ENCODE peak calls at places on chromosomes 16 and 17, in seven cellular contexts. One of them, this sample, is unnamed.

GRCh38 chr17:73841431-73842060 is 197.3 kb upstream of the SDK2 start:
- DNase-seq in Peyer's patch: no peak
- DNase-seq in colonic mucosa: no peak
- DNase-seq in MM.1S: no peak
- DNase-seq in adrenal gland: no peak
- DNase-seq in neuronal stem cell: peak; percentile 29
- DNase-seq in heart right ventricle: no peak
- DNase-seq in this sample: no peak

GRCh38 chr17:8753976-8754440 is 4.3 kb downstream of the SPDYE4 start:
- DNase-seq in colonic mucosa: no peak
- DNase-seq in adrenal gland: no peak
- DNase-seq in Peyer's patch: no peak
- DNase-seq in MM.1S: peak; percentile 27
- DNase-seq in neuronal stem cell: no peak
- DNase-seq in heart right ventricle: no peak
- DNase-seq in this sample: no peak

GRCh38 chr17:60392845-60393702 is 1.1 kb upstream of the USP32 start:
- DNase-seq in colonic mucosa: peak; percentile 74
- DNase-seq in heart right ventricle: peak; percentile 41
- DNase-seq in Peyer's patch: peak; percentile 48
- DNase-seq in MM.1S: peak; percentile 45
- DNase-seq in adrenal gland: peak; percentile 74
- DNase-seq in neuronal stem cell: no peak
- DNase-seq in this sample: no peak

GRCh38 chr16:22728167-22728836 is 85.7 kb upstream of the HS3ST2 start:
- DNase-seq in neuronal stem cell: no peak
- DNase-seq in MM.1S: no peak
- DNase-seq in Peyer's patch: no peak
- DNase-seq in heart right ventricle: no peak
- DNase-seq in colonic mucosa: no peak
- DNase-seq in adrenal gland: peak; percentile 19
- DNase-seq in this sample: no peak

GRCh38 chr17:7586673-7587419 is 3.0 kb downstream of the SOX15 start:
- DNase-seq in colonic mucosa: peak; percentile 69
- DNase-seq in heart right ventricle: peak; percentile 38
- DNase-seq in adrenal gland: no peak
- DNase-seq in neuronal stem cell: no peak
- DNase-seq in Peyer's patch: no peak
- DNase-seq in MM.1S: no peak
- DNase-seq in this sample: no peak

GRCh38 chr17:4839965-4840892 is 7.1 kb downstream of the MINK1 start:
- DNase-seq in MM.1S: no peak
- DNase-seq in adrenal gland: no peak
- DNase-seq in colonic mucosa: no peak
- DNase-seq in neuronal stem cell: no peak
- DNase-seq in Peyer's patch: no peak
- DNase-seq in heart right ventricle: no peak
- DNase-seq in this sample: no peak

GRCh38 chr17:45246861-45247428 is 14.9 kb downstream of the SPATA32 start:
- DNase-seq in Peyer's patch: peak; percentile 58
- DNase-seq in MM.1S: no peak
- DNase-seq in neuronal stem cell: peak; percentile 64
- DNase-seq in heart right ventricle: no peak
- DNase-seq in adrenal gland: peak; percentile 34
- DNase-seq in colonic mucosa: no peak
- DNase-seq in this sample: no peak

GRCh38 chr17:4548061-4548461 is 7.1 kb downstream of the MYBBP1A start:
- DNase-seq in colonic mucosa: no peak
- DNase-seq in adrenal gland: no peak
- DNase-seq in heart right ventricle: no peak
- DNase-seq in neuronal stem cell: no peak
- DNase-seq in Peyer's patch: no peak
- DNase-seq in MM.1S: no peak
- DNase-seq in this sample: no peak

GRCh38 chr17:43560461-43561427 is 14.6 kb upstream of the ETV4 start:
- DNase-seq in neuronal stem cell: no peak
- DNase-seq in colonic mucosa: no peak
- DNase-seq in adrenal gland: no peak
- DNase-seq in heart right ventricle: no peak
- DNase-seq in MM.1S: no peak
- DNase-seq in Peyer's patch: no peak
- DNase-seq in this sample: no peak

GRCh38 chr17:5912927-5913565 is 157.1 kb upstream of the WSCD1 start:
- DNase-seq in colonic mucosa: no peak
- DNase-seq in heart right ventricle: no peak
- DNase-seq in neuronal stem cell: no peak
- DNase-seq in adrenal gland: no peak
- DNase-seq in MM.1S: no peak
- DNase-seq in Peyer's patch: no peak
- DNase-seq in this sample: no peak

GRCh38 chr16:83409347-83409746 is 398.4 kb upstream of the HSBP1 start:
- DNase-seq in colonic mucosa: no peak
- DNase-seq in MM.1S: no peak
- DNase-seq in adrenal gland: no peak
- DNase-seq in neuronal stem cell: no peak
- DNase-seq in Peyer's patch: no peak
- DNase-seq in heart right ventricle: no peak
- DNase-seq in this sample: no peak

GRCh38 chr17:43768382-43768781 is 9.8 kb upstream of the SOST start:
- DNase-seq in MM.1S: no peak
- DNase-seq in colonic mucosa: peak; percentile 66
- DNase-seq in Peyer's patch: peak; percentile 27
- DNase-seq in adrenal gland: peak; percentile 57
- DNase-seq in heart right ventricle: peak; percentile 74
- DNase-seq in neuronal stem cell: no peak
- DNase-seq in this sample: peak; percentile 75

GRCh38 chr16:68091604-68092261 is 6.6 kb downstream of the NFATC3 start:
- DNase-seq in neuronal stem cell: no peak
- DNase-seq in adrenal gland: no peak
- DNase-seq in Peyer's patch: no peak
- DNase-seq in heart right ventricle: no peak
- DNase-seq in colonic mucosa: no peak
- DNase-seq in MM.1S: no peak
- DNase-seq in this sample: no peak

GRCh38 chr16:70254095-70254964 is 2.6 kb upstream of the EXOSC6 start:
- DNase-seq in neuronal stem cell: no peak
- DNase-seq in heart right ventricle: no peak
- DNase-seq in MM.1S: no peak
- DNase-seq in Peyer's patch: no peak
- DNase-seq in colonic mucosa: no peak
- DNase-seq in adrenal gland: no peak
- DNase-seq in this sample: no peak

GRCh38 chr17:58317421-58318064 is 11.1 kb downstream of the TSPOAP1 start:
- DNase-seq in MM.1S: peak; percentile 75
- DNase-seq in neuronal stem cell: no peak
- DNase-seq in adrenal gland: peak; percentile 65
- DNase-seq in Peyer's patch: peak; percentile 76
- DNase-seq in colonic mucosa: peak; percentile 64
- DNase-seq in heart right ventricle: no peak
- DNase-seq in this sample: no peak

GRCh38 chr16:71214771-71215381 is 15.6 kb downstream of the HYDIN start:
- DNase-seq in Peyer's patch: no peak
- DNase-seq in adrenal gland: no peak
- DNase-seq in neuronal stem cell: no peak
- DNase-seq in MM.1S: peak; percentile 19
- DNase-seq in heart right ventricle: no peak
- DNase-seq in colonic mucosa: no peak
- DNase-seq in this sample: no peak

GRCh38 chr17:67125417-67125816 is 81.1 kb downstream of the CACNG1 start:
- DNase-seq in neuronal stem cell: no peak
- DNase-seq in heart right ventricle: no peak
- DNase-seq in colonic mucosa: no peak
- DNase-seq in adrenal gland: peak; percentile 33
- DNase-seq in MM.1S: no peak
- DNase-seq in Peyer's patch: no peak
- DNase-seq in this sample: no peak

GRCh38 chr17:41777579-41778188 is 8.8 kb downstream of the JUP start:
- DNase-seq in MM.1S: no peak
- DNase-seq in heart right ventricle: peak; percentile 89
- DNase-seq in Peyer's patch: no peak
- DNase-seq in neuronal stem cell: no peak
- DNase-seq in adrenal gland: peak; percentile 66
- DNase-seq in colonic mucosa: peak; percentile 80
- DNase-seq in this sample: peak; percentile 83
- H3K4me3 ChIP-seq in MM.1S: no peak overlapping the region
- H3K4me3 ChIP-seq in heart right ventricle: no peak overlapping the region
- H3K4me3 ChIP-seq in Peyer's patch: no peak overlapping the region
- H3K4me3 ChIP-seq in neuronal stem cell: no peak overlapping the region
- H3K4me3 ChIP-seq in adrenal gland: no peak overlapping the region
- H3K4me3 ChIP-seq in colonic mucosa: no peak overlapping the region
- H3K4me3 ChIP-seq in this sample: peak overlapping the region; percentile 39

DNA sequence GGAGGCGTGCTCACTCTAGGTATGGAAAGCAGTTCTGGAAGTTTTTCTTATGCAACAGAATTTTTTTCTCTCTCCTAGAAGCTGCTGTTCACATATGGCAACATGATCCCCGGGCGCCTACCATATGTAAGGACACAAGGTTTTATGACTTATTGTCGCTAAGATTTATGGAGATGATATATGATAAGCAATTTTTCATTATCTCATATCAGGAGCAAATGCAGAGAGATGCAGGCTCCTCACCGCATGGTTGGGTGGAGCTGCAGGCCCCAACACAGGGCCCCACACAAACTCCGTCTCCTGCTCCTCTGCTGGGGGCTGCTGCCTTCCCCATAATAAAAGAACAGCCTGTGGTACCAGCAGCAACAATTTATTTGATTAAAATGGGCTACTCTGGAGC is 181.9 kb downstream of the MAF start:
- DNase-seq in adrenal gland: no peak
- DNase-seq in colonic mucosa: no peak
- DNase-seq in MM.1S: no peak
- DNase-seq in Peyer's patch: no peak
- DNase-seq in heart right ventricle: no peak
- DNase-seq in neuronal stem cell: no peak
- DNase-seq in this sample: no peak
- H3K4me1 ChIP-seq in adrenal gland: peaks cover 17% of the 10 kb centered on the region
- H3K4me1 ChIP-seq in colonic mucosa: no peaks in the 10 kb centered on the region
- H3K4me1 ChIP-seq in MM.1S: no peaks in the 10 kb centered on the region
- H3K4me1 ChIP-seq in Peyer's patch: no peaks in the 10 kb centered on the region
- H3K4me1 ChIP-seq in heart right ventricle: peaks cover 5% of the 10 kb centered on the region
- H3K4me1 ChIP-seq in neuronal stem cell: peaks cover 12% of the 10 kb centered on the region
- H3K4me1 ChIP-seq in this sample: no peaks in the 10 kb centered on the region

GRCh38 chr16:72312862-72313261 is 140.9 kb upstream of the PMFBP1 start:
- DNase-seq in Peyer's patch: no peak
- DNase-seq in heart right ventricle: no peak
- DNase-seq in adrenal gland: no peak
- DNase-seq in neuronal stem cell: no peak
- DNase-seq in colonic mucosa: no peak
- DNase-seq in MM.1S: no peak
- DNase-seq in this sample: no peak

GRCh38 chr16:72313903-72314302 is 141.9 kb upstream of the PMFBP1 start:
- DNase-seq in neuronal stem cell: no peak
- DNase-seq in MM.1S: no peak
- DNase-seq in colonic mucosa: no peak
- DNase-seq in adrenal gland: no peak
- DNase-seq in heart right ventricle: no peak
- DNase-seq in Peyer's patch: no peak
- DNase-seq in this sample: no peak

GRCh38 chr16:72308396-72308795 is 136.4 kb upstream of the PMFBP1 start:
- DNase-seq in neuronal stem cell: no peak
- DNase-seq in colonic mucosa: no peak
- DNase-seq in MM.1S: no peak
- DNase-seq in Peyer's patch: no peak
- DNase-seq in adrenal gland: no peak
- DNase-seq in heart right ventricle: no peak
- DNase-seq in this sample: no peak

GRCh38 chr16:72311426-72311825 is 139.5 kb upstream of the PMFBP1 start:
- DNase-seq in MM.1S: no peak
- DNase-seq in heart right ventricle: no peak
- DNase-seq in adrenal gland: no peak
- DNase-seq in colonic mucosa: no peak
- DNase-seq in Peyer's patch: no peak
- DNase-seq in neuronal stem cell: no peak
- DNase-seq in this sample: no peak

GRCh38 chr16:72309001-72309400 is 137.0 kb upstream of the PMFBP1 start:
- DNase-seq in neuronal stem cell: no peak
- DNase-seq in heart right ventricle: no peak
- DNase-seq in Peyer's patch: no peak
- DNase-seq in adrenal gland: peak; percentile 8
- DNase-seq in MM.1S: no peak
- DNase-seq in colonic mucosa: no peak
- DNase-seq in this sample: no peak
- H3K27ac ChIP-seq in neuronal stem cell: no peak overlapping the region
- H3K27ac ChIP-seq in heart right ventricle: no peak overlapping the region
- H3K27ac ChIP-seq in Peyer's patch: no peak overlapping the region
- H3K27ac ChIP-seq in adrenal gland: no peak overlapping the region
- H3K27ac ChIP-seq in MM.1S: no peak overlapping the region
- H3K27ac ChIP-seq in colonic mucosa: no peak overlapping the region
- H3K27ac ChIP-seq in this sample: no peak overlapping the region

GRCh38 chr16:31486036-31486435 is 3.1 kb downstream of the SLC5A2 start:
- DNase-seq in neuronal stem cell: no peak
- DNase-seq in MM.1S: no peak
- DNase-seq in heart right ventricle: no peak
- DNase-seq in adrenal gland: no peak
- DNase-seq in Peyer's patch: no peak
- DNase-seq in colonic mucosa: no peak
- DNase-seq in this sample: no peak

GRCh38 chr16:31489616-31490584 is 7.0 kb downstream of the SLC5A2 start:
- DNase-seq in adrenal gland: no peak
- DNase-seq in MM.1S: no peak
- DNase-seq in Peyer's patch: no peak
- DNase-seq in heart right ventricle: no peak
- DNase-seq in neuronal stem cell: no peak
- DNase-seq in colonic mucosa: no peak
- DNase-seq in this sample: no peak

GRCh38 chr16:31488630-31489564 is 6.0 kb downstream of the SLC5A2 start:
- DNase-seq in heart right ventricle: no peak
- DNase-seq in colonic mucosa: no peak
- DNase-seq in MM.1S: no peak
- DNase-seq in adrenal gland: no peak
- DNase-seq in neuronal stem cell: no peak
- DNase-seq in Peyer's patch: no peak
- DNase-seq in this sample: no peak

GRCh38 chr16:31487076-31487719 is 4.3 kb downstream of the SLC5A2 start:
- DNase-seq in colonic mucosa: no peak
- DNase-seq in Peyer's patch: no peak
- DNase-seq in MM.1S: no peak
- DNase-seq in heart right ventricle: no peak
- DNase-seq in neuronal stem cell: no peak
- DNase-seq in adrenal gland: no peak
- DNase-seq in this sample: no peak

GRCh38 chr16:31487720-31488629 is 5.1 kb downstream of the SLC5A2 start:
- DNase-seq in MM.1S: peak; percentile 73
- DNase-seq in adrenal gland: peak; percentile 44
- DNase-seq in neuronal stem cell: no peak
- DNase-seq in colonic mucosa: peak; percentile 80
- DNase-seq in heart right ventricle: no peak
- DNase-seq in Peyer's patch: peak; percentile 76
- DNase-seq in this sample: peak; percentile 37
- H3K4me3 ChIP-seq in MM.1S: peak overlapping the region; percentile 66
- H3K4me3 ChIP-seq in adrenal gland: no peak overlapping the region
- H3K4me3 ChIP-seq in neuronal stem cell: peak overlapping the region; percentile 55
- H3K4me3 ChIP-seq in colonic mucosa: peak overlapping the region; percentile 52
- H3K4me3 ChIP-seq in heart right ventricle: peak overlapping the region; percentile 47
- H3K4me3 ChIP-seq in Peyer's patch: peak overlapping the region; percentile 67
- H3K4me3 ChIP-seq in this sample: peak overlapping the region; percentile 73